ENCODE peak calls at places on chromosomes 11 and 22, in six cellular contexts. D, Q, E, H, Y and C are unnamed samples.

GRCh38 chr22:50673231-50674126 is 856 bp downstream of the SHANK3 start:
- DNase-seq in D (no peak), H (no peak), Q (no peak), Y (no peak), E (peak; percentile 67), C (no peak)

GRCh38 chr22:37898441-37899181 is 7.5 kb upstream of the MICALL1 start:
- DNase-seq in Y (no peak), E (no peak), H (peak; percentile 25), Q (no peak), D (no peak), C (peak; percentile 18)

GRCh38 chr11:64312947-64313346 is 4.4 kb downstream of the TRMT112 start:
- DNase-seq in Y (no peak), Q (no peak), H (no peak), D (no peak), E (no peak), C (no peak)

GRCh38 chr11:131246156-131246555 is 124.3 kb upstream of the NTM start:
- DNase-seq in Q (no peak), E (no peak), H (no peak), Y (no peak), D (no peak), C (no peak)

GRCh38 chr11:62069961-62070919 is 53.6 kb upstream of the INCENP start:
- DNase-seq in D (peak; percentile 19), H (no peak), Y (no peak), E (no peak), Q (no peak), C (no peak)

GRCh38 chr11:19984048-19984742 is 176.1 kb downstream of the DBX1 start:
- DNase-seq in E (no peak), Y (no peak), D (no peak), Q (no peak), H (no peak), C (no peak)

GRCh38 chr11:130141561-130142341 is 17.8 kb upstream of the ST14 start:
- DNase-seq in H (no peak), Y (no peak), D (no peak), E (no peak), Q (no peak), C (peak; percentile 57)

GRCh38 chr11:64535811-64536210 is 55.2 kb upstream of the SLC22A12 start:
- DNase-seq in D (no peak), Y (peak; percentile 20), Q (no peak), E (no peak), H (no peak), C (no peak)

GRCh38 chr11:117172678-117173421 is 5.7 kb upstream of the SIDT2 start:
- DNase-seq in H (no peak), Q (no peak), D (no peak), E (no peak), Y (no peak), C (peak; percentile 76)

GRCh38 chr11:8168485-8169257 is at the start of gene RIC3:
- DNase-seq in E (no peak), D (no peak), H (peak; percentile 17), Q (peak; percentile 31), Y (no peak), C (no peak)

GRCh38 chr22:23248583-23248982 is 68.3 kb downstream of the BCR start:
- DNase-seq in Q (no peak), Y (no peak), D (peak; percentile 53), H (no peak), E (no peak), C (peak; percentile 39)

GRCh38 chr11:21475276-21475675 is 717.6 kb upstream of the ANO5 start:
- DNase-seq in E (no peak), H (no peak), Q (no peak), D (no peak), Y (no peak), C (no peak)

GRCh38 chr22:19194751-19195536 is 16.4 kb upstream of the SLC25A1 start:
- DNase-seq in Y (no peak), E (no peak), Q (no peak), H (no peak), D (no peak), C (no peak)

GRCh38 chr22:33564683-33565082 is 355.6 kb downstream of the LARGE1 start:
- DNase-seq in H (no peak), Q (no peak), E (no peak), D (no peak), Y (no peak), C (no peak)

GRCh38 chr22:50139843-50140415 is 30.6 kb upstream of the PANX2 start:
- DNase-seq in E (no peak), Q (no peak), H (no peak), D (no peak), Y (peak; percentile 42), C (peak; percentile 20)

GRCh38 chr11:96338910-96339703 is 3.9 kb downstream of the MAML2 start:
- DNase-seq in E (no peak), Y (peak; percentile 73), Q (no peak), D (peak; percentile 73), H (peak; percentile 62), C (peak; percentile 82)

GRCh38 chr11:65553301-65554001 is 4.7 kb downstream of the LTBP3 start:
- DNase-seq in Y (no peak), D (no peak), E (no peak), H (no peak), Q (peak; percentile 72), C (no peak)

GRCh38 chr11:113373981-113374560 is 13.5 kb upstream of the ANKK1 start:
- DNase-seq in D (no peak), E (no peak), Y (no peak), Q (no peak), H (no peak), C (peak; percentile 23)

GRCh38 chr11:67053896-67054850 is 2.5 kb upstream of the RHOD start:
- DNase-seq in H (no peak), Q (no peak), E (no peak), D (peak; percentile 77), Y (peak; percentile 88), C (peak; percentile 69)

GRCh38 chr11:111745719-111746504 is 20.3 kb downstream of the PPP2R1B start:
- DNase-seq in D (peak; percentile 79), E (no peak), H (no peak), Q (no peak), Y (no peak), C (peak; percentile 51)

GRCh38 chr11:9861860-9862725 is 198.2 kb downstream of the SWAP70 start:
- DNase-seq in Y (no peak), H (no peak), D (peak; percentile 77), Q (no peak), E (no peak), C (peak; percentile 81)

GRCh38 chr22:43910178-43910695 is 13.4 kb upstream of the PNPLA3 start:
- DNase-seq in Q (no peak), Y (no peak), E (no peak), D (no peak), H (no peak), C (no peak)

GRCh38 chr11:29616611-29617010 is 400.2 kb downstream of the KCNA4 start:
- DNase-seq in D (no peak), H (no peak), E (no peak), Q (no peak), Y (no peak), C (peak; percentile 65)

GRCh38 chr11:111918390-111919256 is at the start of gene C11orf52:
- DNase-seq in E (no peak), Y (no peak), Q (no peak), H (no peak), D (no peak), C (peak; percentile 34)

GRCh38 chr11:33303541-33303940 is 46.4 kb downstream of the HIPK3 start:
- DNase-seq in D (no peak), H (no peak), Y (no peak), Q (no peak), E (no peak), C (no peak)